ENCODE peak calls at places on chromosomes 7 and 10, in eight cellular contexts. W is stimulated activated CD4-positive, alpha-beta T cell treated with anti-CD3 and anti-CD28 coated beads, Interleukin-1b, Interleukin-23, amount 100 ng/mL, for 24 hours; U is T-helper 1 cell; K is T1000; L is left ventricle myocardium inferior; N is heart left ventricle; Z is choroid plexus epithelial cell; E is ovary. T is an unnamed sample.
A peak's percentile ranks its signal among the peaks of the same experiment; 100 is the strongest.

GRCh38 chr10:6924166-6924565 is 344.1 kb upstream of the PRKCQ start:
- DNase-seq in W (no peak), U (no peak), K (no peak), L (no peak), N (no peak), Z (no peak), E (no peak), T (no peak)

GRCh38 chr10:129233351-129234148 is 233.5 kb upstream of the MGMT start:
- DNase-seq in W (no peak), U (no peak), K (no peak), L (no peak), N (no peak), Z (no peak), E (no peak), T (no peak)

GRCh38 chr7:1531263-1531978 is 919 bp downstream of the MAFK start:
- DNase-seq in W (no peak), U (peak; percentile 35), K (no peak), L (no peak), N (no peak), Z (peak; percentile 58), E (peak; percentile 48), T (peak; percentile 56)

GRCh38 chr7:17339952-17340351 is 41.5 kb downstream of the AHR start:
- DNase-seq in W (no peak), U (no peak), K (no peak), L (no peak), N (no peak), Z (no peak), E (no peak), T (no peak)

GRCh38 chr7:74253331-74253730 is 868 bp downstream of the RFC2 start:
- DNase-seq in W (no peak), U (no peak), K (no peak), L (no peak), N (no peak), Z (no peak), E (no peak), T (no peak)

GRCh38 chr7:130338233-130338632 is 6.4 kb upstream of the CPA5 start:
- DNase-seq in W (no peak), U (no peak), K (no peak), L (no peak), N (no peak), Z (no peak), E (no peak), T (no peak)

GRCh38 chr10:4685904-4686643 is 139.9 kb upstream of the AKR1E2 start:
- DNase-seq in W (no peak), U (no peak), K (no peak), L (no peak), N (no peak), Z (no peak), E (no peak), T (no peak)

GRCh38 chr10:59372543-59372942 is 10.2 kb upstream of the FAM13C start:
- DNase-seq in W (no peak), U (no peak), K (no peak), L (no peak), N (no peak), Z (peak; percentile 46), E (no peak), T (no peak)

GRCh38 chr7:31033674-31034073 is 18.4 kb upstream of the ADCYAP1R1 start:
- DNase-seq in W (no peak), U (no peak), K (no peak), L (no peak), N (no peak), Z (no peak), E (no peak), T (no peak)

GRCh38 chr10:3935141-3935540 is 150.1 kb upstream of the KLF6 start:
- DNase-seq in W (peak; percentile 61), U (peak; percentile 39), K (no peak), L (no peak), N (peak; percentile 62), Z (peak; percentile 92), E (peak; percentile 60), T (peak; percentile 63)

T was measured in left cardiac atrium.